ENCODE peak calls at places on chromosomes 11 and 22, in eight cellular contexts. A is uterus, Q is HFFc6, B is PC-9, T is astrocyte of the cerebellum, F is GM13977, I is breast epithelium, P is ovary. C is an unnamed sample.

GRCh38 chr22:30829901-30830550 is 135.4 kb downstream of the OSBP2 start:
- DNase-seq in A (no peak), Q (peak), B (peak), T (peak), F (no peak), I (no peak), P (no peak), C (no peak)

GRCh38 chr22:38628444-38628843 is 27.7 kb downstream of the FAM227A start:
- DNase-seq in A (no peak), Q (no peak), B (no peak), T (no peak), F (no peak), I (no peak), P (no peak), C (no peak)

GRCh38 chr22:34760276-34761008 is 305.5 kb upstream of the ISX start:
- DNase-seq in A (no peak), Q (no peak), B (no peak), T (no peak), F (no peak), I (no peak), P (no peak), C (no peak)

GRCh38 chr11:22671751-22672150 is 5.3 kb downstream of the GAS2 start:
- DNase-seq in A (no peak), Q (no peak), B (no peak), T (peak), F (no peak), I (no peak), P (no peak), C (no peak)

GRCh38 chr22:42720263-42721044 is at the start of gene A4GALT:
- DNase-seq in A (no peak), Q (no peak), B (no peak), T (no peak), F (peak), I (no peak), P (no peak), C (no peak)

GRCh38 chr11:73429121-73429740 is 53.0 kb downstream of the RELT start:
- DNase-seq in A (no peak), Q (peak), B (no peak), T (peak), F (no peak), I (no peak), P (no peak), C (no peak)

GRCh38 chr11:27234043-27234668 is 128.9 kb downstream of the CCDC34 start:
- DNase-seq in A (peak), Q (peak), B (no peak), T (peak), F (no peak), I (no peak), P (no peak), C (no peak)

GRCh38 chr11:35608502-35608901 is 9.8 kb upstream of the FJX1 start:
- DNase-seq in A (no peak), Q (no peak), B (no peak), T (no peak), F (no peak), I (no peak), P (no peak), C (no peak)

GRCh38 chr11:33606762-33607161 is 93.9 kb downstream of the C11orf91 start:
- DNase-seq in A (no peak), Q (no peak), B (no peak), T (no peak), F (no peak), I (no peak), P (no peak), C (no peak)

GRCh38 chr11:798093-798713 is at the start of gene SLC25A22:
- DNase-seq in A (peak), Q (peak), B (peak), T (no peak), F (peak), I (no peak), P (peak), C (no peak)

GRCh38 chr22:26185190-26185589 is 15.9 kb downstream of the SEZ6L start:
- DNase-seq in A (no peak), Q (no peak), B (no peak), T (no peak), F (no peak), I (no peak), P (no peak), C (no peak)

GRCh38 chr22:47392729-47393128 is 630.3 kb downstream of the TBC1D22A start:
- DNase-seq in A (no peak), Q (no peak), B (no peak), T (no peak), F (no peak), I (no peak), P (no peak), C (no peak)

GRCh38 chr22:44181033-44181911 is 547 bp downstream of the PARVG start:
- DNase-seq in A (no peak), Q (no peak), B (no peak), T (no peak), F (peak), I (no peak), P (no peak), C (no peak)

GRCh38 chr22:29521526-29521925 is 32.0 kb downstream of the THOC5 start:
- DNase-seq in A (no peak), Q (no peak), B (no peak), T (no peak), F (no peak), I (no peak), P (no peak), C (no peak)

GRCh38 chr11:70756756-70757155 is 358.4 kb downstream of the CTTN start:
- DNase-seq in A (no peak), Q (no peak), B (no peak), T (no peak), F (no peak), I (no peak), P (no peak), C (no peak)

GRCh38 chr22:29665486-29665885 is 54.3 kb upstream of the CABP7 start:
- DNase-seq in A (no peak), Q (no peak), B (no peak), T (no peak), F (no peak), I (no peak), P (no peak), C (no peak)

GRCh38 chr11:82680252-82680651 is 53.4 kb downstream of the FAM181B start:
- DNase-seq in A (no peak), Q (peak), B (peak), T (no peak), F (no peak), I (no peak), P (no peak), C (no peak)

GRCh38 chr11:131462622-131463021 is 92.2 kb downstream of the NTM start:
- DNase-seq in A (no peak), Q (no peak), B (no peak), T (no peak), F (no peak), I (no peak), P (no peak), C (no peak)

GRCh38 chr22:25702046-25702445 is 39.9 kb upstream of the MYO18B start:
- DNase-seq in A (no peak), Q (no peak), B (no peak), T (peak), F (peak), I (no peak), P (no peak), C (no peak)

GRCh38 chr11:109785714-109786113 is 307.5 kb upstream of the ZC3H12C start:
- DNase-seq in A (no peak), Q (no peak), B (no peak), T (no peak), F (no peak), I (no peak), P (no peak), C (no peak)

GRCh38 chr22:42601879-42602465 is 12.7 kb downstream of the POLDIP3 start:
- DNase-seq in A (no peak), Q (no peak), B (no peak), T (no peak), F (no peak), I (no peak), P (no peak), C (no peak)

GRCh38 chr22:19876314-19876940 is 21.8 kb upstream of the GNB1L start:
- DNase-seq in A (peak), Q (no peak), B (no peak), T (no peak), F (no peak), I (no peak), P (peak), C (no peak)

GRCh38 chr11:19848219-19848618 is 135.6 kb downstream of the NAV2 start:
- DNase-seq in A (no peak), Q (no peak), B (no peak), T (no peak), F (no peak), I (no peak), P (no peak), C (no peak)

GRCh38 chr11:44977493-44977984 is 26.9 kb upstream of the TP53I11 start:
- DNase-seq in A (no peak), Q (peak), B (peak), T (no peak), F (no peak), I (no peak), P (no peak), C (no peak)
- TF ChIP-seq CTCF in A (no peak), Q (peak), B (no peak), T (no peak), F (no peak), I (no peak), P (no peak), C (no peak)

GRCh38 chr11:50074161-50074560 is 41.5 kb downstream of the OR4C45 start:
- DNase-seq in A (no peak), Q (no peak), B (no peak), T (no peak), F (no peak), I (no peak), P (no peak), C (no peak)

GRCh38 chr11:50070389-50070788 is 37.7 kb downstream of the OR4C45 start:
- DNase-seq in A (no peak), Q (no peak), B (no peak), T (no peak), F (no peak), I (no peak), P (no peak), C (no peak)

GRCh38 chr11:50071584-50072225 is 39.0 kb downstream of the OR4C45 start:
- DNase-seq in A (no peak), Q (no peak), B (no peak), T (no peak), F (no peak), I (no peak), P (no peak), C (no peak)

GRCh38 chr11:50073113-50074105 is 40.7 kb downstream of the OR4C45 start:
- DNase-seq in A (no peak), Q (no peak), B (no peak), T (no peak), F (no peak), I (no peak), P (no peak), C (no peak)

DNA sequence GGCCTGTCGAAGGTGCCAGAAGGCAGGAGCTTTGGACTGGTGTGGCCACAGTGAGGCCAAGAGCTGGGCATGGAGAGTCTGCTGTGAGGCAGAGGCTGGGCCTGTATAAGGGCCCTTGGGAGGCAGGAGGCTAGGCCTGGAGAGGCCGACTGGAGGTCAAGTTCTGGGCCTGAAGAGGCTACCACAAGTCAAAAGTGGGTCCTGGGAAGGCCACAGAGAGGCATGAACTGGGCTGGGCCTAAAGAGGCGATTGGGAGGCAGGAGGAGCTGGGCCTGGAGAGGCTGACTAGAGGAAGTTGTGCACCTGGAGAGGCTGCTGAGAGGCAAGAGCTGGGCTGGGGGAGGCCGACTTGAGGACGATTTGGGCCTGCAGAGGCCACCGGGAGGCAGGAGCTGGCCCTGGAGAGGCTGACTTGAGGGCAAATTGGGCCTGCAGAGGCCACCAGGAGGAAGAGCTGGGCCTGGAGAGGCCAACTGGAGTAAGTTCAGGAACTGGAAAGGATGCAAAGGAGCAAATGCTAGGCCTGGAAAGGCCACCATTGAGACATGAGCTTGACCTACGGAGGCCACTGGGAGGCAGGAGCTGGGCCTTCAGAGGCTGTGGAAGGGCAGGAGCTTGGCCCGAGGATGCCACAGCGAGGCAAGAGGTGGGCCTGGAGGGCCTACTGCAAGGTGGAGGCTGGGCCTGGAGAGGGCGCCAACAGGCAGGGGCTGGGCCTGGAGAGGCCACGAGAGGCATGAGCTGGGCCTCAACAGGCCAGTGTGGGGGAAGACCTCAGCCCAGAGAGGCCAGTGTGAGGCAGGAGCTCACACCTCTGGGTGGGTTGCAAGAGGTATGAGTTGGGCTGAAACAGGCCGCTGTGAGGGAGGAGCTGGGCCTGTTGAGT is 39.8 kb downstream of the OR4C45 start:
- DNase-seq in A (no peak), Q (no peak), B (no peak), T (no peak), F (no peak), I (no peak), P (no peak), C (no peak)
- TF ChIP-seq CTCF in A (no peak), Q (no peak), B (no peak), T (no peak), F (no peak), I (no peak), P (no peak), C (no peak)

DNA sequence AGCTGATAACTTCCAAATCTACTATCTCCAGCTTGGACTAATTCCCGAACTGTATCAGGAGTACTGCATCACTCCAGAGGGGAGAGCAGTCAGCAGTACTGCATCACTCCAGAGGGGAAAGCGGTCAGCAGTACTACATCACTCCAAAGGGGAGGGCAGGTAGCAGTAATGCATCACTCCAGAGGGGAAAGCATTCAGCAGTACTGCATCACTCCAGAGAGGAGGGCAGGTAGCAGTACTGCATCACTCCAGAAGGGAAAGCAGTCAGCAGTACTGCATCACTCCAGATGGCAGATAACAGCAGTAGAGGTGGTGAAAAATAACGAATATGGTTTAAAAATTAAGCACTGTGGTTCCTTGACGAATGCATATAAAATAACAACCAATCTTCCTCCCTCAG is 8.4 kb downstream of the CWC15 start:
- DNase-seq in A (no peak), Q (no peak), B (no peak), T (no peak), F (no peak), I (no peak), P (no peak), C (no peak)
- TF ChIP-seq CTCF in A (no peak), Q (peak), B (no peak), T (no peak), F (no peak), I (no peak), P (no peak), C (no peak)

DNA sequence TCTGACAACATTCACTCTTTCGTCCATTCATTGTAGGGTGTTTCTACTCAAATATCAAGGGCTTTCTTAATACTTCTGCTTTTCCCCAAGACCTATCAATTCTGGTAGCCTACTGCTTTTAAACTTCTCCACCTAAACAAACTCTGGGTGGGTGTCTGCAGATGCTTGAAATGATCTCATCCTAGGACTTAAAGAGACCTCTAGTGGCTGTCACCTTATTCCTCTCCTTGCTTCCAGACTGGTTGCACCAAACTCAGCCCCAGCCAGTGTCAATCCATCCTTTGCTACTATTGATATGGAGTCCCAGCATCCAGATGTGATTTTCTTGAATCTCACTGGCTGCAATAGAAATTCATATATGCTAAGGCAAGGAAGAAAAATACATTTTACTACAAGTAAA is 274.7 kb downstream of the NXPE2 start:
- DNase-seq in A (no peak), Q (no peak), B (no peak), T (no peak), F (no peak), I (no peak), P (no peak), C (no peak)
- TF ChIP-seq CTCF in A (no peak), Q (no peak), B (no peak), T (no peak), F (peak), I (no peak), P (no peak), C (no peak)

GRCh38 chr11:93196816-93197382 is 892 bp downstream of the SLC36A4 start:
- DNase-seq in A (no peak), Q (no peak), B (no peak), T (no peak), F (no peak), I (no peak), P (no peak), C (no peak)
- TF ChIP-seq CTCF in A (peak), Q (peak), B (peak), T (peak), F (peak), I (no peak), P (no peak), C (peak)

DNA sequence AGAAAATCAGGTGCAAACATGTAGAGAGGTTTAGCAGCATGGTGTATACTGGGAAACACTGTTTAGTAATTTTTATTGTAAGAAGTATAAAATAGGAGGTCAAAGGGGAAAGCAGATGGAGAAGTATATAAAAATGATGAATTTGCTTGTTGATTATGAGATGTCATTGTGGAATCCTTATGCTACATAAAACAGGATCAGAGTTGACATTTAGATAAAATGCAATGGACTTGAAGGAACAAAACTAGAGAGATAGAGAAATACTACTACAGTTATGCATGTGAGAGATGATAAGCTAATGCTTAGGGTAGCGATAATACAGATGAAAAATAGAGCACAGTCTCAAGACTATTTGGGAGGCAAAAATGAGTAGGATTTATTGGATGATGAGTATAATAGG is 191.9 kb upstream of the CTSC start:
- DNase-seq in A (no peak), Q (no peak), B (no peak), T (no peak), F (no peak), I (no peak), P (no peak), C (no peak)
- TF ChIP-seq CTCF in A (no peak), Q (no peak), B (no peak), T (no peak), F (no peak), I (no peak), P (no peak), C (no peak)

GRCh38 chr11:132782102-132782501 is 750.2 kb downstream of the OPCML start:
- DNase-seq in A (no peak), Q (no peak), B (no peak), T (no peak), F (no peak), I (no peak), P (no peak), C (no peak)

GRCh38 chr11:132772712-132773545 is 759.4 kb downstream of the OPCML start:
- DNase-seq in A (no peak), Q (no peak), B (no peak), T (no peak), F (no peak), I (no peak), P (no peak), C (no peak)

GRCh38 chr11:132779487-132779886 is 752.8 kb downstream of the OPCML start:
- DNase-seq in A (no peak), Q (peak), B (no peak), T (no peak), F (no peak), I (no peak), P (no peak), C (no peak)

GRCh38 chr11:132780051-132780450 is 752.2 kb downstream of the OPCML start:
- DNase-seq in A (no peak), Q (no peak), B (no peak), T (no peak), F (no peak), I (no peak), P (no peak), C (no peak)

DNA sequence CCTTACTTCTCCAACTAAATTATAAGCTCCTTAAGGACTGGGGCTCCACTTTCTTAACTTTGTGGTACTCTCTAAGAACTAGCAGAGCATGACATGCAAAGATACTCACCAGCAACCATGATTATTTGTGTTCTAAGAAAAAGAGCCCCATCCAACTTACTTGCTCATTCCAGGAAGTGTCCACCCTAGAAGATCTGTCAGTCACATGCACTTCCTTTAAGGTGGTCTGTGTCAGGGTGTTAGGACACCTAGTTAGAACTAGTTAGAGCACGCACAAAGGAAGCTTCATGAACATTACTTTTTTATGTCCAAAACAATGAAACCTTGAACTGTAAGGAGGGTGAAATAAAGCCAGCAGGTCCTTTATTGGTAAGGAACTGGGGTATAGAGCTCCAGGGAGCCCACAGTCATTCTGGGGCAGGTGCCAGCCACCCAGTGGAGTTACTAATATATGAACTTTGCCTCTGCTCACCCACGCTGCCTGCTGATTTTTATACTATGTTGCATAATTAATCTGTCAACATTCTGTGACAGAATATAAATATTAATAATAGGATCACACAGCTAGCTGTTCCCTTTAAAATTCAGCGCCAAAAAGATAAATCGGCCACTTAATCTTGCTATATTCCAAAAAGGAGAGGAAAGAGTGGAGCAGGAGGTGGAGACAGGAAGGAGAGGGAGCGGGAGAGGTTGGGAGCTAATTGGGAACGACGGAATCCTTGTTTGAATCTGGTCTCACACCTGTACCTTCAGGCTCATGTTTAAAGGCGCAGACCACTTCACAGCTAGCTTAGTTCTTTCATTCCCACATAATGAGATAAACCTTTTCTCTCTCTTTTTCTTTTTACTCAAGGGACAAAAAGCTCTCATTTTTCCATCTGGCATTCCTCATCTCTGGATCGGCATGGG is 755.0 kb downstream of the OPCML start:
- DNase-seq in A (no peak), Q (no peak), B (no peak), T (no peak), F (no peak), I (no peak), P (no peak), C (no peak)
- TF ChIP-seq CTCF in A (no peak), Q (no peak), B (no peak), T (no peak), F (no peak), I (no peak), P (no peak), C (no peak)

C was measured in esophagus squamous epithelium.